ENCODE peak calls at places on chromosomes 7 and 10, in nine cellular contexts. One of them, this sample, is unnamed.

GRCh38 chr10:29861811-29862505 is 197.4 kb downstream of the JCAD start:
- DNase-seq in esophagus muscularis mucosa: no peak
- DNase-seq in transverse colon: no peak
- DNase-seq in tibial nerve: no peak
- DNase-seq in H1: no peak
- DNase-seq in A549: no peak
- DNase-seq in stomach: no peak
- DNase-seq in K562: no peak
- DNase-seq in ovary: no peak
- DNase-seq in this sample: no peak

GRCh38 chr7:155533827-155534690 is 12.3 kb downstream of the CNPY1 start:
- DNase-seq in tibial nerve: no peak
- DNase-seq in A549: peak; percentile 87
- DNase-seq in K562: peak; percentile 60
- DNase-seq in H1: peak; percentile 89
- DNase-seq in esophagus muscularis mucosa: no peak
- DNase-seq in ovary: peak; percentile 44
- DNase-seq in transverse colon: no peak
- DNase-seq in stomach: no peak
- DNase-seq in this sample: no peak

GRCh38 chr7:139995034-139995915 is 67.5 kb downstream of the PARP12 start:
- DNase-seq in stomach: peak; percentile 85
- DNase-seq in tibial nerve: no peak
- DNase-seq in A549: no peak
- DNase-seq in H1: no peak
- DNase-seq in K562: no peak
- DNase-seq in esophagus muscularis mucosa: no peak
- DNase-seq in transverse colon: no peak
- DNase-seq in ovary: no peak
- DNase-seq in this sample: no peak

GRCh38 chr7:75943864-75944263 is 28.9 kb downstream of the POR start:
- DNase-seq in A549: no peak
- DNase-seq in ovary: no peak
- DNase-seq in transverse colon: peak; percentile 41
- DNase-seq in stomach: peak; percentile 59
- DNase-seq in K562: peak; percentile 61
- DNase-seq in esophagus muscularis mucosa: no peak
- DNase-seq in H1: no peak
- DNase-seq in tibial nerve: no peak
- DNase-seq in this sample: no peak

GRCh38 chr10:28810062-28810870 is 132.9 kb downstream of the BAMBI start:
- DNase-seq in K562: peak; percentile 72
- DNase-seq in transverse colon: no peak
- DNase-seq in stomach: no peak
- DNase-seq in ovary: no peak
- DNase-seq in tibial nerve: no peak
- DNase-seq in A549: no peak
- DNase-seq in H1: peak; percentile 52
- DNase-seq in esophagus muscularis mucosa: no peak
- DNase-seq in this sample: no peak

GRCh38 chr7:155104913-155105312 is 34.8 kb downstream of the HTR5A start:
- DNase-seq in K562: no peak
- DNase-seq in H1: no peak
- DNase-seq in tibial nerve: no peak
- DNase-seq in A549: no peak
- DNase-seq in stomach: no peak
- DNase-seq in esophagus muscularis mucosa: no peak
- DNase-seq in ovary: no peak
- DNase-seq in transverse colon: peak; percentile 35
- DNase-seq in this sample: no peak

GRCh38 chr10:123563994-123564393 is 102.2 kb upstream of the GPR26 start:
- DNase-seq in stomach: no peak
- DNase-seq in esophagus muscularis mucosa: no peak
- DNase-seq in ovary: no peak
- DNase-seq in K562: no peak
- DNase-seq in H1: peak; percentile 13
- DNase-seq in tibial nerve: no peak
- DNase-seq in transverse colon: no peak
- DNase-seq in A549: no peak
- DNase-seq in this sample: peak; percentile 7

GRCh38 chr10:8305871-8306652 is 251.6 kb downstream of the GATA3 start:
- DNase-seq in stomach: no peak
- DNase-seq in transverse colon: no peak
- DNase-seq in K562: no peak
- DNase-seq in A549: no peak
- DNase-seq in esophagus muscularis mucosa: no peak
- DNase-seq in ovary: no peak
- DNase-seq in tibial nerve: no peak
- DNase-seq in H1: no peak
- DNase-seq in this sample: no peak

GRCh38 chr10:86024555-86025001 is 342.0 kb downstream of the GRID1 start:
- DNase-seq in stomach: no peak
- DNase-seq in K562: peak; percentile 35
- DNase-seq in transverse colon: no peak
- DNase-seq in H1: no peak
- DNase-seq in esophagus muscularis mucosa: no peak
- DNase-seq in A549: no peak
- DNase-seq in tibial nerve: no peak
- DNase-seq in ovary: no peak
- DNase-seq in this sample: peak; percentile 57

GRCh38 chr10:86030312-86030711 is 336.3 kb downstream of the GRID1 start:
- DNase-seq in H1: no peak
- DNase-seq in ovary: no peak
- DNase-seq in A549: no peak
- DNase-seq in stomach: no peak
- DNase-seq in K562: no peak
- DNase-seq in tibial nerve: no peak
- DNase-seq in esophagus muscularis mucosa: no peak
- DNase-seq in transverse colon: no peak
- DNase-seq in this sample: no peak

GRCh38 chr10:86023931-86024554 is 342.6 kb downstream of the GRID1 start:
- DNase-seq in tibial nerve: no peak
- DNase-seq in esophagus muscularis mucosa: no peak
- DNase-seq in transverse colon: no peak
- DNase-seq in A549: no peak
- DNase-seq in H1: no peak
- DNase-seq in K562: no peak
- DNase-seq in ovary: no peak
- DNase-seq in stomach: no peak
- DNase-seq in this sample: no peak

GRCh38 chr10:86025509-86025908 is 341.1 kb downstream of the GRID1 start:
- DNase-seq in A549: no peak
- DNase-seq in esophagus muscularis mucosa: no peak
- DNase-seq in H1: no peak
- DNase-seq in K562: no peak
- DNase-seq in tibial nerve: no peak
- DNase-seq in stomach: no peak
- DNase-seq in ovary: no peak
- DNase-seq in transverse colon: no peak
- DNase-seq in this sample: peak; percentile 15

DNA sequence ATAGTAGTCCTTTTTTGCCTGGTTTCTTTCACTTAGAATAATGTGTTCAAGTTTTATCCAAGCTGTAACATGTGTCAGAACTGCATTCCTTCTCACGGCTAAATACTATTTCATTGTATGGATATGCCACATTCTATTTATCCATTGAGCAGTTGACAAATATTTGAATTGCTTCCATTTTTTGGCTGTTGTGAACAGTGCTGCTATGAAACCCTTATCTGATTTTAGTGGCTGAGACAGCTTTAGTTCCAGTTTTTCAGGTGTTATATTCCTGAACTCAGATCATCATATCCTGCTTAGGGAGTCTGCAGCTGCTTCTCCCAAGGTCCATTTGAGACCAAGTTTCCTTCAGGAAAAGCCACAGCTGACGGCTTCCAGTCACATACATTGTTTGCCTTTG is 339.2 kb downstream of the GRID1 start:
- DNase-seq in esophagus muscularis mucosa: no peak
- DNase-seq in transverse colon: no peak
- DNase-seq in H1: no peak
- DNase-seq in stomach: no peak
- DNase-seq in ovary: no peak
- DNase-seq in K562: no peak
- DNase-seq in tibial nerve: no peak
- DNase-seq in A549: no peak
- DNase-seq in this sample: no peak
- TF ChIP-seq EP300 in esophagus muscularis mucosa: no peak
- TF ChIP-seq EP300 in transverse colon: no peak
- TF ChIP-seq EP300 in H1: no peak
- TF ChIP-seq EP300 in stomach: no peak
- TF ChIP-seq EP300 in ovary: no peak
- TF ChIP-seq EP300 in K562: no peak
- TF ChIP-seq EP300 in tibial nerve: no peak
- TF ChIP-seq EP300 in A549: no peak
- TF ChIP-seq EP300 in this sample: no peak

DNA sequence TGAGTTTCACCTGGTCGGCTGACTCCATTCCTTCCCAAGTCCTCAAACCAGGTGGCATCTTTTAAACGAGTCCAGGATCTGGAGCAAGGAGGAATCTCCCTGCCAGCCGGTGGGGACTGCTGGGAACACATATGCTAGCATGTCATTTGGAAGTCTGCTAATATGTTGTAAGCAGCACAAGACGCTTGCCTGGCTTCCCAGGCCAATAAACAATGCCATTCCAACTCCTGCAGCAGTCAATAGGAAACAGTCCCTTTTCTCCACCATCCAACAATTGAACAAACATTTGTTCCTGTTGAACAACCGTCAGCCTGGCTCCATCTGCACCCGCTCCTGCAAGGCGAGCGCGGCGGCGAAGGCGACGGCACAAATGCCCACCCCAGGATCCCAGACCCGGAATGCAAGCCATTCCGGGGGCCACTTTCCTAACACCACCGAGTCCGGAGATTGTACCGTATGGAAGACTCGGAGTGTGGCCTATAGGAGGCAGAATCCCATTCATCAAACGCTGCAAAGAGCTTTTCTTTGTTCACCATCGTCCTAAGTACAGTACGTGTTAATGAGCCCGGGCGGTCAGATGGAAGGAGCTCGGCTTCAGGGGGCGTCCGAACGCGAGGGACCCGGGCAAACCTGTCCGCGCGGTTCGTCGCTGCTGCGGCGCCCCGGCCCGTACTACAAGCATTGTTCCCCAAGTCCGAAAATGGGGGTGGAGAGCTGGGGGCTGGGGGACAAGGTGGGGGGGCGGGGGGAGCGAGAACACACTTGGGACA is 1.6 kb downstream of the FAM53B start:
- DNase-seq in A549: peak; percentile 54
- DNase-seq in stomach: no peak
- DNase-seq in esophagus muscularis mucosa: no peak
- DNase-seq in H1: no peak
- DNase-seq in tibial nerve: no peak
- DNase-seq in transverse colon: no peak
- DNase-seq in ovary: no peak
- DNase-seq in K562: peak; percentile 59
- DNase-seq in this sample: no peak
- TF ChIP-seq CTCF in A549: peak; percentile 35
- TF ChIP-seq CTCF in stomach: no peak
- TF ChIP-seq CTCF in esophagus muscularis mucosa: peak; percentile 6
- TF ChIP-seq CTCF in H1: peak; percentile 7
- TF ChIP-seq CTCF in tibial nerve: no peak
- TF ChIP-seq CTCF in transverse colon: peak; percentile 36
- TF ChIP-seq CTCF in ovary: no peak
- TF ChIP-seq CTCF in K562: peak; percentile 32
- TF ChIP-seq CTCF in this sample: peak; percentile 8

DNA sequence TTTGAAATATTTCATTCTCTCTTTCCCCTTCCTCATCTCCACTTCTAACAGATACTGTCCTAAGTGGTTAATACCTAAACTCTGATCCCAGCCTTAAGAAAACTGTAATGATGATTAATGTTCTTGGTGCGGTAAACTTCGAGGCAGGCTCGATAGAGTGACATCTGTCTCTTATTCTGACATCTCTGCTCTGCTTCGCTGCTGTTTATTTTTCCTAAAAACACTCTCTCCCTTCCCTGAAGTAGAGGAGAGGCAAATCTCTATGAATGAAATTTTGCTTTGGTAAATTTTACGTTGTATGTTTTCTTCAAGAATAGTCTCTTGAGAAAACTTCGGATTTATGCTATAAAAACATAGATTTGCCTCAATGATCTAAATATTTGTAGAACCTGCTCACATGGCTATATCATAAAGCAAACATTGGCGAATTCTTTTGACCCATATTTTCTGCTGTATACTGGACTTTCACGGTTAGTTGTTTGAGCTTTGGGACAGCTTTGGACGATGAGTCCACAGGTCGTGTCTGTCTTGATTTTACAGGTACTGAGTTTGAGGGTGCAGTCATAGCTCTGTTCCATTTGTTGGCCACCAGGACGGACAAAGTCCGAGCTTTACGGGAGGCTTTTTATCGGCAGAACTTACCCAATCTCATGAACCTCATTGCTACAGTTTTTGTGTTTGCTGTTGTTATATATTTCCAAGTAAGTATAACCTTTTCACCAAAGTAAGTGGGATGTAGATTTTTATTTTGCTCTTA is 27.1 kb downstream of the SEC61A2 start:
- DNase-seq in A549: no peak
- DNase-seq in esophagus muscularis mucosa: no peak
- DNase-seq in transverse colon: no peak
- DNase-seq in tibial nerve: no peak
- DNase-seq in K562: no peak
- DNase-seq in H1: no peak
- DNase-seq in stomach: no peak
- DNase-seq in ovary: no peak
- DNase-seq in this sample: no peak
- H3K4me3 ChIP-seq in A549: no peak overlapping the region
- H3K4me3 ChIP-seq in esophagus muscularis mucosa: no peak overlapping the region
- H3K4me3 ChIP-seq in transverse colon: no peak overlapping the region
- H3K4me3 ChIP-seq in tibial nerve: no peak overlapping the region
- H3K4me3 ChIP-seq in K562: no peak overlapping the region
- H3K4me3 ChIP-seq in H1: no peak overlapping the region
- H3K4me3 ChIP-seq in stomach: no peak overlapping the region
- H3K4me3 ChIP-seq in ovary: no peak overlapping the region
- H3K4me3 ChIP-seq in this sample: no peak overlapping the region

GRCh38 chr7:90689256-90689655 is 93.1 kb downstream of the CDK14 start:
- DNase-seq in A549: no peak
- DNase-seq in transverse colon: no peak
- DNase-seq in K562: no peak
- DNase-seq in stomach: no peak
- DNase-seq in tibial nerve: no peak
- DNase-seq in H1: no peak
- DNase-seq in ovary: no peak
- DNase-seq in esophagus muscularis mucosa: no peak
- DNase-seq in this sample: no peak

GRCh38 chr7:90693939-90694338 is 97.8 kb downstream of the CDK14 start:
- DNase-seq in K562: no peak
- DNase-seq in tibial nerve: no peak
- DNase-seq in stomach: no peak
- DNase-seq in H1: no peak
- DNase-seq in esophagus muscularis mucosa: no peak
- DNase-seq in transverse colon: no peak
- DNase-seq in A549: no peak
- DNase-seq in ovary: no peak
- DNase-seq in this sample: no peak

GRCh38 chr7:90690159-90690858 is 94.2 kb downstream of the CDK14 start:
- DNase-seq in ovary: no peak
- DNase-seq in stomach: no peak
- DNase-seq in esophagus muscularis mucosa: no peak
- DNase-seq in transverse colon: no peak
- DNase-seq in tibial nerve: no peak
- DNase-seq in K562: no peak
- DNase-seq in A549: no peak
- DNase-seq in H1: no peak
- DNase-seq in this sample: no peak

GRCh38 chr7:90692947-90693346 is 96.8 kb downstream of the CDK14 start:
- DNase-seq in K562: no peak
- DNase-seq in ovary: no peak
- DNase-seq in H1: no peak
- DNase-seq in stomach: no peak
- DNase-seq in esophagus muscularis mucosa: no peak
- DNase-seq in tibial nerve: no peak
- DNase-seq in transverse colon: no peak
- DNase-seq in A549: no peak
- DNase-seq in this sample: no peak

GRCh38 chr7:90692396-90692795 is 96.3 kb downstream of the CDK14 start:
- DNase-seq in A549: no peak
- DNase-seq in ovary: no peak
- DNase-seq in tibial nerve: no peak
- DNase-seq in esophagus muscularis mucosa: no peak
- DNase-seq in K562: no peak
- DNase-seq in H1: no peak
- DNase-seq in stomach: no peak
- DNase-seq in transverse colon: no peak
- DNase-seq in this sample: no peak
- TF ChIP-seq EP300 in A549: no peak
- TF ChIP-seq EP300 in ovary: no peak
- TF ChIP-seq EP300 in tibial nerve: no peak
- TF ChIP-seq EP300 in esophagus muscularis mucosa: no peak
- TF ChIP-seq EP300 in K562: no peak
- TF ChIP-seq EP300 in H1: no peak
- TF ChIP-seq EP300 in stomach: no peak
- TF ChIP-seq EP300 in transverse colon: no peak
- TF ChIP-seq EP300 in this sample: no peak

This sample was measured in suprapubic skin.